ENCODE peak calls at places on chromosomes 13 and 19, in six cellular contexts. G is A673, X is GM23338, J is ascending aorta, K is AG04450, N is psoas muscle. U is an unnamed sample.

GRCh38 chr19:19404879-19405860 is at the start of gene GATAD2A:
- DNase-seq in N (peak), X (peak), K (peak), J (peak), G (peak), U (peak)

GRCh38 chr19:51158474-51159129 is 16.5 kb downstream of the SIGLEC7 start:
- DNase-seq in G (peak), K (no peak), N (peak), X (peak), J (peak), U (no peak)

GRCh38 chr19:3683405-3683865 is 16.8 kb downstream of the PIP5K1C start:
- DNase-seq in X (peak), K (no peak), G (peak), N (no peak), J (no peak), U (no peak)

GRCh38 chr19:18764591-18765051 is 26.5 kb downstream of the COMP start:
- DNase-seq in N (no peak), J (no peak), K (no peak), G (no peak), X (no peak), U (no peak)

GRCh38 chr13:85597790-85598500 is 201.3 kb downstream of the SLITRK6 start:
- DNase-seq in X (no peak), G (no peak), K (peak), N (no peak), J (no peak), U (no peak)

GRCh38 chr13:107534548-107534947 is 680.8 kb downstream of the LIG4 start:
- DNase-seq in N (no peak), X (no peak), K (no peak), G (no peak), J (no peak), U (no peak)

GRCh38 chr19:5700455-5701092 is 10.5 kb downstream of the RPL36 start:
- DNase-seq in K (no peak), N (no peak), G (no peak), J (no peak), X (peak), U (no peak)

GRCh38 chr19:14475251-14476073 is at the start of gene PTGER1:
- DNase-seq in G (peak), N (no peak), X (peak), J (no peak), K (no peak), U (no peak)

GRCh38 chr13:66264976-66265375 is 965.2 kb downstream of the PCDH9 start:
- DNase-seq in K (no peak), J (no peak), X (no peak), G (peak), N (no peak), U (no peak)

GRCh38 chr19:49338023-49338677 is 2.9 kb downstream of the CD37 start:
- DNase-seq in G (no peak), N (no peak), X (peak), J (peak), K (no peak), U (no peak)

GRCh38 chr19:1085676-1086442 is 9.3 kb downstream of the POLR2E start:
- DNase-seq in X (no peak), K (no peak), G (no peak), J (no peak), N (peak), U (no peak)

GRCh38 chr19:4140237-4140711 is 13.2 kb upstream of the CREB3L3 start:
- DNase-seq in K (peak), X (peak), N (no peak), J (no peak), G (peak), U (no peak)

GRCh38 chr19:805600-806550 is 8.6 kb downstream of the PTBP1 start:
- DNase-seq in G (peak), J (no peak), N (no peak), X (peak), K (no peak), U (no peak)

GRCh38 chr13:91627952-91628739 is 229.7 kb downstream of the GPC5 start:
- DNase-seq in X (no peak), K (no peak), G (no peak), N (no peak), J (no peak), U (no peak)

GRCh38 chr19:35937345-35938281 is 1.4 kb downstream of the LRFN3 start:
- DNase-seq in X (no peak), N (no peak), K (no peak), J (no peak), G (no peak), U (no peak)

DNA sequence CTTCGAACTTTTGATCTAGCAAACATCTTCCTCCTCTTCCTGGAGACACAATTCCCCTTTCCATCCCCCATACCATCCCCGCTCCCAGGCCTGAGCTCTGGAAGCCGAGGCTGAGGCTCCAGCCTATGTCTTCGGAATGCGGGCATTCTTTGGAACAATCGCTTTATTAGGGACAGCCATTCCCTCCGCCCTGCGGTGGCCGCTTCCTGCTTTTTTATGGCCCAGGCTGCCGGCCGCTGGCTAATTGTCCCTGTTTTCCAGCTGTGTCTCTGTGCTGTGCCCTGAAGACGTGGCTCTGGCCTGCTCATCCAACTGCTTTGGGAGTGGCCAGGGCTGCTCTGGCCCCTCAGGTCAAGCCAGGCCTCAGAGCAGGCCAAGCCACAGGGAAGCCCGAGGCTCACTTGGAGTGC is 2.1 kb upstream of the CDX2 start:
- DNase-seq in X (peak), G (no peak), J (peak), K (no peak), N (no peak), U (no peak)
- H3K4me3 ChIP-seq in X (peak), G (no peak), J (no peak), K (no peak), N (no peak), U (no peak)

DNA sequence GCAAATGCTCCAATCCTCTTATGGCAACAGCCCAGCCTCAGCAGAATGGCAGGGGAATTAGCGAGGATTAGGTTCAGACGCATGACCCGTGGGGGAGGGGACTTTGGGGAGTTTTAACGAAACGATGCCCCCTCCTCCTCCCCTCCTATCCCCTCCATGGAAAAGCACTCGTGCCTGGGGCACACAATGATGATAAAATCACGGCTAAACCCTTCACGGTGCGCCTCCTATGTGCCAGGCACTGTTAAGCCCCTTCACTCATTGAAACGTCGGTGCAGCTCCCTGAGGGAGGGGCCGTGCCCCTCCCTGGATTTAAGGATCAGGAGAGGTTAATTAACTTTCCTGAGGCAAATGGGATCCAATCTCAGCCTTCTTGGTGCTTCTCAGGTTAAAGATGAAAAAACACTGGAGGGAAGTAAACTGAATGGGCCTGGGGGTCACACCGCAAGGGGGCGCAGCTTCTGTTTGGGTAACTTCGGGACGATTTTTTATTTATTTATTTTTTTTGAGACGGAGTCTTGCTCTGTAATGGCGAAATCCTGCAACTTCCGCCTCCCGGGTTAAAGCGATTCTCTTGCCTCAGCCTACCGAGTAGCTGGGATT is 10.1 kb upstream of the TPRX2 start:
- DNase-seq in N (no peak), J (no peak), G (peak), X (peak), K (no peak), U (no peak)
- TF ChIP-seq CTCF in N (no peak), J (peak), G (peak), X (peak), K (peak), U (peak)

DNA sequence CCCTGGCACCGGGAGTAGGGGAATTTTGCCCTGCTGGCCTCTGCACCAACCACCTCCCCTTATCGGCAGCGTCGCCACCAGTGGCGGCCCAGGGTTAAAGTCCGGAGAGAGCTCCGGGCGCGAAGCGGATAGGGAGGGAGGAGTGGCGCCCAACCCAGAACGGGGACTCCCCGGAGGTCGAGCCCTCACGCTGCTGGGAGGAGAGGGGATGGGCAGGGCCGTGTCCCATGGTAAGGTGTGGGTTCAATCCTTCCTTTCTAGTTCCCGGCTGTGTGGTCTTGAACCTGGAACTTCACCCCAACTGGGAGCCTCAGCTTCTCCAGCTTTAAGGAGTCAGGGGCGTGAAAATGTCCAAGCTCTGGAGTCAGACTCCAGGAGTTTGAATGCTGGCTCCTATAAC is 23.3 kb upstream of the BCL3 start:
- DNase-seq in N (no peak), K (no peak), J (no peak), X (peak), G (no peak), U (no peak)
- H3K4me3 ChIP-seq in N (no peak), K (no peak), J (no peak), X (no peak), G (no peak), U (peak)

GRCh38 chr19:39349326-39349725 is 7.1 kb downstream of the SAMD4B start:
- DNase-seq in N (no peak), G (no peak), J (no peak), K (no peak), X (no peak), U (no peak)

GRCh38 chr19:39341720-39342604 is at the start of gene SAMD4B:
- DNase-seq in K (peak), G (peak), J (peak), N (peak), X (peak), U (peak)

GRCh38 chr19:39347332-39348227 is 5.4 kb downstream of the SAMD4B start:
- DNase-seq in X (no peak), K (no peak), G (peak), J (no peak), N (no peak), U (no peak)

GRCh38 chr19:39342647-39343305 is 555 bp downstream of the SAMD4B start:
- DNase-seq in X (peak), N (peak), K (no peak), G (no peak), J (peak), U (no peak)

DNA sequence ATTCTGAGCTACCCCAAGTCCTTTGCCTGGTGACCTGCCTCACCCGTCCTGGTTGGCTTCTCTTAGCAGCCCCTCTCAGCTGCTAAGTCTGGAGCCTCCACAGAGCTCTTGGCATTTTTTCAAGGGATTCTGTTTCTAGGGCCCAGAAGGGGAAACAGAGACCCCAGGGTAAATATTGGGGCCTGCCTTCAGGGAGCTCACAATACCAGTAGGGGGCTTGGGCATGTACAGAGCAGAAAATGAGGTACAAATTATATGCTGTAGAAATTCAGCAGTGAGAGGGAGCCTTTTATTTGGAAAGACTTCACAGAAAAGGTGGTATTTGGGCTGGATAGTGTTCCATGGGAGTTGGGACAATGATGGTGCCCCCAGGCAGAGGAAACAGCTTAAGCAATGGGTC is 3.7 kb downstream of the SAMD4B start:
- DNase-seq in K (no peak), X (no peak), J (no peak), N (no peak), G (no peak), U (no peak)
- TF ChIP-seq CTCF in K (peak), X (peak), J (no peak), N (no peak), G (peak), U (no peak)

U was measured in thoracic aorta.